ENCODE peak calls at places on chromosome 6, in four cellular contexts. A, H, L and E are unnamed samples.

GRCh38 chr6:26342106-26342999 is 22.6 kb upstream of the BTN3A2 start:
- DNase-seq in H (no peak), L (no peak), A (no peak), E (peak)

GRCh38 chr6:18561006-18561750 is 174.0 kb downstream of the RNF144B start:
- DNase-seq in L (no peak), H (no peak), A (no peak), E (no peak)

GRCh38 chr6:39824030-39824926 is 32.1 kb downstream of the DAAM2 start:
- DNase-seq in L (no peak), A (no peak), H (no peak), E (no peak)

GRCh38 chr6:41413250-41413649 is 77.8 kb downstream of the NCR2 start:
- DNase-seq in H (no peak), A (no peak), L (no peak), E (no peak)

GRCh38 chr6:11083491-11083890 is 10.1 kb upstream of the SMIM13 start:
- DNase-seq in L (no peak), A (no peak), H (no peak), E (no peak)

GRCh38 chr6:41200901-41201783 is at the start of gene TREML2:
- DNase-seq in H (no peak), A (no peak), L (no peak), E (no peak)

GRCh38 chr6:43829470-43829869 is 59.5 kb downstream of the VEGFA start:
- DNase-seq in H (no peak), A (no peak), L (no peak), E (no peak)

GRCh38 chr6:111662794-111663231 is 57.1 kb upstream of the TRAF3IP2 start:
- DNase-seq in H (no peak), A (no peak), L (no peak), E (no peak)

GRCh38 chr6:166877349-166877748 is 79.0 kb downstream of the RNASET2 start:
- DNase-seq in H (no peak), A (no peak), L (no peak), E (no peak)

GRCh38 chr6:37630281-37630799 is 67.3 kb downstream of the MDGA1 start:
- DNase-seq in H (peak), L (no peak), A (peak), E (peak)

GRCh38 chr6:63295553-63295952 is 24.2 kb downstream of the LGSN start:
- DNase-seq in L (no peak), H (no peak), A (no peak), E (peak)

GRCh38 chr6:28982476-28983266 is 22.4 kb downstream of the ZNF311 start:
- DNase-seq in H (no peak), A (no peak), L (no peak), E (peak)

GRCh38 chr6:21469213-21469612 is 124.3 kb upstream of the SOX4 start:
- DNase-seq in H (no peak), L (no peak), A (no peak), E (no peak)

GRCh38 chr6:27766405-27766804 is 145.8 kb downstream of the OR2B2 start:
- DNase-seq in A (no peak), H (no peak), L (no peak), E (no peak)

GRCh38 chr6:54586251-54586650 is 260.3 kb upstream of the FAM83B start:
- DNase-seq in L (no peak), H (peak), A (no peak), E (no peak)

GRCh38 chr6:135438907-135439535 is 58.5 kb downstream of the AHI1 start:
- DNase-seq in A (peak), L (no peak), H (no peak), E (peak)

GRCh38 chr6:128598561-128598960 is 78.2 kb upstream of the PTPRK start:
- DNase-seq in H (no peak), A (no peak), L (no peak), E (no peak)

GRCh38 chr6:14231071-14231483 is 113.5 kb downstream of the CD83 start:
- DNase-seq in H (no peak), L (no peak), A (no peak), E (no peak)

GRCh38 chr6:11798096-11798495 is 19.5 kb upstream of the ADTRP start:
- DNase-seq in L (no peak), H (no peak), A (peak), E (no peak)

GRCh38 chr6:29628419-29629281 is 4.3 kb downstream of the GABBR1 start:
- DNase-seq in A (peak), L (no peak), H (peak), E (no peak)

GRCh38 chr6:6330407-6330806 is 9.9 kb upstream of the F13A1 start:
- DNase-seq in A (no peak), H (no peak), L (no peak), E (no peak)

GRCh38 chr6:45495404-45496084 is 117.8 kb upstream of the SUPT3H start:
- DNase-seq in H (no peak), A (no peak), L (no peak), E (no peak)

GRCh38 chr6:18216411-18216810 is 47.9 kb downstream of the DEK start:
- DNase-seq in L (no peak), H (no peak), A (peak), E (no peak)

GRCh38 chr6:67885081-67886033 is 749.7 kb upstream of the ADGRB3 start:
- DNase-seq in H (no peak), L (no peak), A (no peak), E (no peak)

GRCh38 chr6:81075974-81076373 is 676.5 kb downstream of the TENT5A start:
- DNase-seq in H (no peak), L (no peak), A (no peak), E (peak)